ENCODE peak calls at places on chromosomes 6 and 20, in four cellular contexts. Z, L, E and M are unnamed samples. For H3K4me1, the result is how much of the 10 kb centered on the place peaks cover.

GRCh38 chr6:139754898-139755754 is 380.7 kb upstream of the CITED2 start:
- DNase-seq in Z (no peak), L (no peak), E (no peak), M (no peak)

GRCh38 chr6:63817492-63818050 is 182.0 kb downstream of the PHF3 start:
- DNase-seq in Z (no peak), L (no peak), E (no peak), M (no peak)

GRCh38 chr20:25233016-25233772 is 14.7 kb upstream of the PYGB start:
- DNase-seq in Z (peak), L (peak), E (peak), M (no peak)

GRCh38 chr20:37864275-37864674 is 38.7 kb upstream of the VSTM2L start:
- DNase-seq in Z (no peak), L (no peak), E (no peak), M (no peak)

GRCh38 chr20:47875302-47876025 is 90.2 kb upstream of the SULF2 start:
- DNase-seq in Z (no peak), L (no peak), E (peak), M (no peak)

GRCh38 chr20:4134861-4135379 is 119.6 kb upstream of the RNF24 start:
- DNase-seq in Z (no peak), L (no peak), E (no peak), M (no peak)

GRCh38 chr6:23533954-23534725 is 591.9 kb upstream of the NRSN1 start:
- DNase-seq in Z (no peak), L (no peak), E (no peak), M (no peak)

GRCh38 chr6:106608080-106608668 is 21.1 kb downstream of the RTN4IP1 start:
- DNase-seq in Z (peak), L (peak), E (no peak), M (no peak)

GRCh38 chr6:1735239-1735803 is 125.6 kb downstream of the FOXC1 start:
- DNase-seq in Z (no peak), L (no peak), E (no peak), M (no peak)

GRCh38 chr6:36865835-36866234 is 8.8 kb downstream of the PPIL1 start:
- DNase-seq in Z (no peak), L (no peak), E (no peak), M (no peak)

GRCh38 chr6:155439376-155439775 is 16.3 kb downstream of the NOX3 start:
- DNase-seq in Z (no peak), L (no peak), E (no peak), M (no peak)

GRCh38 chr6:16973071-16973470 is 128.8 kb upstream of the STMND1 start:
- DNase-seq in Z (no peak), L (no peak), E (no peak), M (no peak)

GRCh38 chr6:23591761-23592160 is 534.3 kb upstream of the NRSN1 start:
- DNase-seq in Z (no peak), L (no peak), E (no peak), M (no peak)

GRCh38 chr6:28923318-28924102 is at the start of gene TRIM27:
- DNase-seq in Z (peak), L (peak), E (peak), M (peak)

GRCh38 chr20:54618412-54618811 is 143.0 kb downstream of the DOK5 start:
- DNase-seq in Z (no peak), L (no peak), E (no peak), M (no peak)

GRCh38 chr6:150336299-150336698 is 32.5 kb upstream of the IYD start:
- DNase-seq in Z (no peak), L (peak), E (no peak), M (no peak)

GRCh38 chr6:67450641-67451040 is 1184.4 kb upstream of the ADGRB3 start:
- DNase-seq in Z (no peak), L (no peak), E (no peak), M (no peak)

GRCh38 chr6:42128460-42129359 is 13.7 kb downstream of the C6orf132 start:
- DNase-seq in Z (no peak), L (no peak), E (no peak), M (no peak)
- TF ChIP-seq CTCF in Z (no peak), L (no peak), E (no peak), M (no peak)

DNA sequence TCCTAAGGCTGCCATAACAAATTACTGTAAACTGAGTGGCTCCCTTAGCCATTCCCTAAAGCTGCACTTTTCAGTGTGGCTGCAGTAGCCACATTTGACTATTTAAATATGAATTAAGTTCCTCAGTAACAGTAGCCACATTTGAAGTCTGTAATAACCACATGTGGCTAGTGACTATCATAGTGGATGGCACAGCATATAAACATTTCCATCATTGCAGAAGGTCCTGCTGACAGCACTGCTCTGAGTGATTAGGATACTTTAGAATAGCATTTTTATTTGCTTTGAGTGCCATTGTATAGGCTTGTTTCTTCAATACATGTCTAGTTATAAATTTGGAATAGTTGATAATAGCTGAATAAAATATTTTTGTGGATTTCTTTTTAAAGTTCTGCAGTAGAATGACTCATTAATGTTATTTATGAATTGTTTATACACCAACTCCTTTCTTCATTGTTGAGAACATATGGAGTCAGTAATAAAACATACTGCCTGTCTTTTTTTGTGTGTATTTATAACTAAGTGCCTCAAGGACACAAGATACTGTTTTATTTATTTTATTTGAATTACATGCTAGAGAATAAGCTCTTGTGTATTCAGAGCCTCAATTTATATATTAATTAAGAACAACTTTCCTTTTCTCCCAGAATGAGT is 217.2 kb downstream of the CDKAL1 start:
- DNase-seq in Z (no peak), L (peak), E (no peak), M (no peak)
- TF ChIP-seq POLR2A in Z (no peak), L (no peak), E (no peak), M (no peak)

GRCh38 chr6:35370799-35371493 is 28.6 kb downstream of the PPARD start:
- DNase-seq in Z (peak), L (peak), E (no peak), M (no peak)

GRCh38 chr6:35376282-35376681 is 33.9 kb downstream of the PPARD start:
- DNase-seq in Z (no peak), L (no peak), E (no peak), M (no peak)

GRCh38 chr6:35371494-35372262 is 29.3 kb downstream of the PPARD start:
- DNase-seq in Z (no peak), L (no peak), E (no peak), M (no peak)

GRCh38 chr6:35370124-35370741 is 27.9 kb downstream of the PPARD start:
- DNase-seq in Z (peak), L (peak), E (no peak), M (peak)

GRCh38 chr6:35372633-35373032 is 30.3 kb downstream of the PPARD start:
- DNase-seq in Z (no peak), L (no peak), E (no peak), M (no peak)
- H3K4me1 ChIP-seq in Z (half or more), L (under half), E (under half), M (under half)

DNA sequence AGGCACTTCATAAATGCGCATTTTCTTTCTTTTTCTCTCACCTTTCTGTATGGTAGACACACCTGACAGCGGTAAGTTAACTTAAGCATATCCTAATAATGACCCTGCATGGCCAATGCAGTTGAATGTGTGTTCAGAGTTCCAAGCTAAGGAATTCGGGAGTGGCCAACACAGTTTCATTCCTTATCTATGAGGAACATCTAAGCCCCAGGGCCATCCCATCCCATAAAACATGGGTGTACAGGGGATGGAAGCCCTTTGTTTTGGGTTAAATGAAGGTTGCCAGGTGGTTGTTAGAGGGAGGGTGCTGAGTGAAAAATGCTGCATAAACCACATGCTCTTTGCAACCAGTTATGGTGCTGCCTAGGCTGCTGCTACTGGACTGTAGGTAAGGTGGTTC is 212.8 kb downstream of the TFAP2A start:
- DNase-seq in Z (no peak), L (no peak), E (no peak), M (no peak)
- TF ChIP-seq CTCF in Z (no peak), L (no peak), E (no peak), M (no peak)

DNA sequence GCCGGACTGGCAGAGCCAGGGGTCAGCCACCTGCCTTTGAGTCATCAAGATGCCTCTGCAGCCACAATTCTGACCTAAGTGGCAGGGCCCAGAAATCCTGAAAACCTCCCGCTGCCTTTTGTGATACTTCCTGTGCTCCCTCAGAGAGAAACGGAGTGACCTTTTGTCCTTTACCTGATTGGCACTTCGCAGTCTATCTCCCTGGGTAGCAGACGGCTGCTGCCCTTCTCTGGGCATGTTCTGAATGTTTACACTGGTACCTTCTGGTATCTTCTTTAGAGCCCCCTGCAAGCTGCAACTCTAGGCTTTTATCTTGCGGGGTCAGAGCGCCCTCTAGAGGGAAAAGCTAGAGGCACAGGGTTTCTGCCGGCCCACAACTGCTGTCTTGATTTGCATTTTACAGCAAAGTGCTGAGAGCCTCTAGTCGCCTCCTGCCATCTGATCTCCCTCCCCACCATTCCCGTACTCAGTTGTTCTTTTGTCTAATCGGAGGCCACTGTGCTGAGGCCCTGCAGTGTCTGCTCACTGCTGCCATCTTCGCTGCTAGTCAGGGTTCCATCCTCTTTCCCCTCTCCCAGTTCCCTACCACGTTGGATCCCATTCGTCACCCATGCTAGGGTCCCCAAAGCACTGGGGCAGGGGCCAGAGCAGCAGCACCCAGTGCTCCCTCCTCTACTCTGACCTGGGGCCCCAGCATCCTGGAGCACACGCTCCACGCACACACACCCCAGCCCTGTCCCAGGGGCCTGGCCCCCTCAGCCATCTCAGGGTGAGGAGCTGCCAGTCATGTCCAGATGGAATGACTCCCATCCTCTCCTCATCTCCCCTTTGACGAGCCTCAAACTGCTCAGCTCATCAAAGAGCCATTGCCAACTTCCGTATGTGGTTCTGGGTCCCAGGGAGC is 26.7 kb downstream of the SPATA2 start:
- DNase-seq in Z (peak), L (peak), E (peak), M (no peak)
- TF ChIP-seq POLR2A in Z (no peak), L (no peak), E (no peak), M (no peak)

GRCh38 chr6:135021310-135022049 is 33.1 kb downstream of the HBS1L start:
- DNase-seq in Z (no peak), L (no peak), E (no peak), M (no peak)

GRCh38 chr6:135030056-135030473 is 24.6 kb downstream of the HBS1L start:
- DNase-seq in Z (no peak), L (no peak), E (no peak), M (no peak)

GRCh38 chr6:135025175-135025574 is 29.4 kb downstream of the HBS1L start:
- DNase-seq in Z (no peak), L (no peak), E (no peak), M (no peak)

GRCh38 chr6:135022050-135022697 is 32.4 kb downstream of the HBS1L start:
- DNase-seq in Z (no peak), L (no peak), E (no peak), M (no peak)

DNA sequence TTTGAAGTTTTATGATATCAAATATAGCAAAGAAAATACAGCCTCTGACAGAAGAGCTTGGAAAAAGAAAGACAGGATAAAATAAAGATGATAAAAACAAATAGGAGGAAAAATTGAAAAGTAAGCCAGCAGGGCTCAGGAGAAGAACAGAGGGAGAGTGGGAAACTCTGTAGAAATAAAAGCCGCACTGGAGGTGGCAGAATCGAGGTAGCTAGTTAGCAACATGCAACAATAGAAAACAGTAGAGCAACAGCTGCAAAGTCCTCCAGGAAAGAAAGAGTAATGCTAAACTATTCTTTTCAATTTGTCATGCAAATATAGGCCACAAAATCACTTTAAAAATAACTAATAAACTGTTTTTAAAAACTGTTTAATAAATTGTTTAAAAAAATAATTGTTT is 28.8 kb downstream of the HBS1L start:
- DNase-seq in Z (no peak), L (no peak), E (no peak), M (no peak)
- H3K4me1 ChIP-seq in Z (under half), L (under half), E (under half), M (under half)

DNA sequence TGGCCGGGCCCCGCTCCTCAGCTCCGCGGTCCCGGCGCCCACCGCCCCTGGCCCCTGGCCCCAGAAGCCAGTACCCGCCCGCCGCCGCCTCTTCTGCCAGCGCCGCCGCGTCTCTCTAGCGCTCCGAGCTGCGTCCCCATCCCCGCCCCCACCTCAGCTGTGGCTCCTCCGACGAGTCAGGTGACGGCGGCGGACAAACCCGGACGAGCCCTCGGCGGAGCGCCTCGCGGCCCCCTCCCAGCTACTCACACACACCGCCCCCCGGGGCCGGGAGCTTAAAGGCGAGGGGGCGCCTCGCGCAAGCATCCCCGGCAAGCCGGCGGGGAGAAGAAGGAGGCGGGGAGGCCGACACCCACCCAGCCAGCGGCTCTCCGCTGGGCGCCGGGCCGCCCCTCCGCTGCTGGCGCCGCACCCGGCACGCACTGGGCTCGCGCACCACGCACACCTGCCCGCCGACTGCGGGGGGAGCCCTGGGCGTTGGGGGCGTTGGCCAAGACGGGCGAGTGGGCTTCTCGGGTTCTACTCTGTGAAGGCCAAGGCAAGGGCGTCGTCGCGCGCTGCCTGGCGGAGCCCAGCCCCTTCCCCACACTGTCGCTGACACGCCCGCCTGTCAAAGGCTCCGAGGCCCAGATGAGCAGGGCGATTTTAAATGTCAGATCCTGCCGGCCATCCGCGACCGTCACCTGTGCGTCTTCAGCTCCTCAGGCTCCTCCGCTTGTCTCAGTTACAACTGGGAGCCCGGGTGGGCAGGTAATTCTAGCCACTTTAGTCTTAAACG is at the start of gene SNAP91:
- DNase-seq in Z (no peak), L (no peak), E (peak), M (no peak)
- TF ChIP-seq CTCF in Z (no peak), L (no peak), E (no peak), M (no peak)

GRCh38 chr20:19757487-19757972 is 528 bp upstream of the RIN2 start:
- DNase-seq in Z (peak), L (peak), E (peak), M (peak)

GRCh38 chr20:19756756-19757486 is 1.1 kb upstream of the RIN2 start:
- DNase-seq in Z (no peak), L (no peak), E (no peak), M (no peak)

GRCh38 chr20:19760371-19760721 is 2.3 kb downstream of the RIN2 start:
- DNase-seq in Z (no peak), L (no peak), E (no peak), M (no peak)

GRCh38 chr20:19758888-19759331 is 852 bp downstream of the RIN2 start:
- DNase-seq in Z (peak), L (no peak), E (peak), M (peak)

DNA sequence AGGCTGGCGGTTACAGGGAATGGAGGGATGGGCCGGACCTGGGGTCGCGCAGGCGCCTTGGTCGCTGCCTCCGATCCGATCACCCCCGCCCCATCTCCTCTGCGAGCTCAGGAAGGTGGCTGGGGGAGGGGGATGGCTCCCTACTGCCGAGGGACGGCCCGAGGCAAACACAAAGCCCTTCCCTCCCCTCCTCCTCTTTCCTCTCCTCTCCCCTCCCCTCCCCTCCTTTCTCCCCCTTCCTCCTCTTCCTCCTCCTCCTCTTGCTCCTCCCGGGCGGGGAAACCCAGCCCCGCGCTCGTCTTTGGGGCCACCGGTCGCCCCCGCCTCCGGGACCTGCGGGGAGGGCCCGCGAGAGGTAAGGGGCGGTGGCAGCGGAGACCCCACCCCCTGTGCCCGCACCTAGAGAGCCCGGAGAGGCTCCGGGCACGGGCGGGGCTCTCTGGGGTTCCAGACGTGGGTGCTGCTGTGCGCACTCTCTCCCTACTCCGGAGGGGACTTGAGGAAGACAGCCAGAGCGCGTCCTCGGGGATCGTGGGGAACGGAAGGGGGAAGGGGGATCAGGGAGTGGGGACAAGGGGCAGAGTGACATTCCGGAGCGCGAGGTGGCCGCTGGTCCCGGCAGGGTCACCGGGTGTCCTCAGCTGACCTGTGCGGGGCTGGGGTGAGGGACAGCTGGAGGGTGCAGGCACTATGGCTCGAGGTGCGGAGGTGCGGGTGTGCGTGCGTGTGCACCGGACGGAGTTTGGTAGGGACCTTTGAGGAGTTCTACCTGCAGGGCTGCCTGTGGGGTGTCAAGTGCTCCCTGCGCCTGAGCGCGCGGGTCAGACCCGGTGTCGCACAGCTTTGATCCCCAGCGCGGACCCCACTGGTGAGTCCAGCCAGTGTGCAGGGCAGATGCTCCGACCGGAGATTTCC is at the start of gene RIN2:
- DNase-seq in Z (peak), L (peak), E (peak), M (peak)
- TF ChIP-seq POLR2A in Z (no peak), L (no peak), E (no peak), M (no peak)

DNA sequence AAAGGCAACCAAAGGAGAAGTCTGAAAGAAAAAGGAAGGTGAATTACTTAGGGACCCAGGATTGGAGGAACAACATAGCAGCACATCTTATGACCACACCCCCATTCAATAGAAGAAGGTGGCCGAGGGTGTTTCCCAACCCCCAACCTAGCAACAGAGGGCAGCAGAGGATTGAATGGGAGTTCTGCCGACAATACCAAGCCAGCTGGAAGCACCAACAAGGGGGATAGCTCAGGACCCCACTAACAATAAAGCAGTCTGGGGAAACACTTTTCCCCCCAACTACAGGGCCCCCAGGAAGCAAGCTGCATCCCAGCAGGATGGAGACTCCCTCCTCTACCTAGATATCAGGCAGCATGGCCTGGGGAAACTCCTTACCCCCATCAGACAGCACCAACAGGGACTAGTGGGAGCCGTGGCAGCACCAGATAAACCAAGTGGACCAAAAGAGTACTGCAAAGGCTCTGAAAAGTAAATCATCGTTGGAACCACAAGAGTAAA is 67.7 kb downstream of the ZHX3 start:
- DNase-seq in Z (no peak), L (peak), E (peak), M (no peak)
- H3K4me1 ChIP-seq in Z (half or more), L (under half), E (under half), M (half or more)

GRCh38 chr20:62549499-62550086 is 73.8 kb upstream of the GATA5 start:
- DNase-seq in Z (no peak), L (no peak), E (no peak), M (no peak)
- TF ChIP-seq CTCF in Z (no peak), L (no peak), E (no peak), M (no peak)